ENCODE peak calls at places on chromosomes 5 and 9, in seven cellular contexts. D is NCI-H2171; P is effector CD8-positive, alpha-beta T cell; Y is HCT116; G is BJ; S is WERI-Rb-1; F is left lung. K is an unnamed sample.

GRCh38 chr9:135700525-135700924 is 1.2 kb upstream of the SOHLH1 start:
- DNase-seq in D (no peak), P (no peak), Y (no peak), G (no peak), S (no peak), F (no peak), K (no peak)

GRCh38 chr9:125504616-125505015 is 202.4 kb downstream of the MAPKAP1 start:
- DNase-seq in D (no peak), P (no peak), Y (no peak), G (no peak), S (no peak), F (no peak), K (no peak)

GRCh38 chr9:20865357-20865756 is 166.1 kb downstream of the HACD4 start:
- DNase-seq in D (no peak), P (no peak), Y (no peak), G (no peak), S (no peak), F (no peak), K (no peak)

GRCh38 chr9:37197158-37198033 is 77.0 kb downstream of the ZCCHC7 start:
- DNase-seq in D (peak), P (no peak), Y (no peak), G (no peak), S (peak), F (no peak), K (peak)

GRCh38 chr5:136016945-136017530 is 11.8 kb upstream of the TGFBI start:
- DNase-seq in D (peak), P (no peak), Y (peak), G (no peak), S (no peak), F (no peak), K (peak)

GRCh38 chr9:37963936-37964739 is 60.2 kb upstream of the SLC25A51 start:
- DNase-seq in D (no peak), P (no peak), Y (no peak), G (peak), S (no peak), F (peak), K (peak)

GRCh38 chr5:112616812-112617547 is 120.7 kb upstream of the APC start:
- DNase-seq in D (no peak), P (no peak), Y (no peak), G (no peak), S (no peak), F (no peak), K (no peak)

GRCh38 chr9:109975574-109976327 is 195.8 kb downstream of the PALM2AKAP2 start:
- DNase-seq in D (no peak), P (no peak), Y (no peak), G (no peak), S (no peak), F (no peak), K (no peak)

GRCh38 chr9:114869845-114870244 is 60.5 kb downstream of the TNFSF8 start:
- DNase-seq in D (no peak), P (no peak), Y (no peak), G (no peak), S (peak), F (no peak), K (no peak)

GRCh38 chr9:73050887-73051550 is 98.2 kb upstream of the ALDH1A1 start:
- DNase-seq in D (no peak), P (no peak), Y (peak), G (no peak), S (no peak), F (no peak), K (peak)

GRCh38 chr5:177362102-177362868 is 4.6 kb downstream of the RGS14 start:
- DNase-seq in D (no peak), P (peak), Y (no peak), G (no peak), S (no peak), F (peak), K (no peak)

GRCh38 chr9:30723656-30724055 is 1660.8 kb upstream of the ACO1 start:
- DNase-seq in D (no peak), P (no peak), Y (no peak), G (no peak), S (no peak), F (no peak), K (no peak)

GRCh38 chr9:117682955-117683710 is 21.1 kb upstream of the TLR4 start:
- DNase-seq in D (no peak), P (no peak), Y (no peak), G (no peak), S (no peak), F (no peak), K (peak)

GRCh38 chr9:109475526-109475925 is 22.6 kb downstream of the PTPN3 start:
- DNase-seq in D (no peak), P (no peak), Y (no peak), G (no peak), S (no peak), F (no peak), K (no peak)

GRCh38 chr9:133825555-133826198 is 87.5 kb upstream of the SARDH start:
- DNase-seq in D (no peak), P (no peak), Y (no peak), G (peak), S (no peak), F (peak), K (peak)

GRCh38 chr5:56815657-56816545 is 552 bp downstream of the MAP3K1 start:
- DNase-seq in D (no peak), P (peak), Y (no peak), G (no peak), S (peak), F (peak), K (no peak)

GRCh38 chr5:17113174-17113941 is 104.1 kb upstream of the BASP1 start:
- DNase-seq in D (no peak), P (no peak), Y (no peak), G (peak), S (no peak), F (no peak), K (peak)

GRCh38 chr9:20620658-20621552 is 1.4 kb downstream of the MLLT3 start:
- DNase-seq in D (no peak), P (peak), Y (no peak), G (no peak), S (no peak), F (peak), K (peak)

GRCh38 chr5:39199335-39199734 is 20.0 kb downstream of the FYB1 start:
- DNase-seq in D (no peak), P (no peak), Y (no peak), G (no peak), S (no peak), F (no peak), K (no peak)

GRCh38 chr5:142602720-142603245 is 83.1 kb downstream of the FGF1 start:
- DNase-seq in D (no peak), P (no peak), Y (peak), G (no peak), S (no peak), F (no peak), K (no peak)

GRCh38 chr9:98866435-98867108 is 59.1 kb downstream of the GALNT12 start:
- DNase-seq in D (no peak), P (no peak), Y (no peak), G (peak), S (no peak), F (no peak), K (no peak)

GRCh38 chr9:77534376-77535057 is 113.6 kb downstream of the GNA14 start:
- DNase-seq in D (no peak), P (no peak), Y (no peak), G (no peak), S (no peak), F (no peak), K (peak)

GRCh38 chr9:34457266-34458012 is 931 bp downstream of the FAM219A start:
- DNase-seq in D (no peak), P (no peak), Y (no peak), G (peak), S (peak), F (peak), K (peak)

GRCh38 chr9:87876708-87877107 is 6.0 kb upstream of the SPATA31E1 start:
- DNase-seq in D (no peak), P (no peak), Y (no peak), G (no peak), S (no peak), F (no peak), K (no peak)

GRCh38 chr9:137956039-137956438 is 78.5 kb downstream of the CACNA1B start:
- DNase-seq in D (no peak), P (no peak), Y (no peak), G (no peak), S (no peak), F (no peak), K (no peak)

GRCh38 chr5:97641081-97641480 is 458.0 kb upstream of the RIOK2 start:
- DNase-seq in D (no peak), P (no peak), Y (no peak), G (no peak), S (no peak), F (no peak), K (no peak)

GRCh38 chr5:10832987-10833386 is 72.0 kb upstream of the DAP start:
- DNase-seq in D (no peak), P (no peak), Y (no peak), G (no peak), S (no peak), F (no peak), K (no peak)

GRCh38 chr5:86879086-86879485 is 261.3 kb downstream of the COX7C start:
- DNase-seq in D (no peak), P (no peak), Y (no peak), G (no peak), S (no peak), F (no peak), K (no peak)

GRCh38 chr5:87383216-87383615 is 29.5 kb downstream of the CCNH start:
- DNase-seq in D (no peak), P (no peak), Y (no peak), G (peak), S (no peak), F (no peak), K (no peak)

GRCh38 chr9:125484632-125485282 is 222.3 kb downstream of the MAPKAP1 start:
- DNase-seq in D (no peak), P (no peak), Y (no peak), G (peak), S (no peak), F (no peak), K (no peak)

GRCh38 chr5:68122439-68122906 is 93.1 kb upstream of the PIK3R1 start:
- DNase-seq in D (no peak), P (no peak), Y (no peak), G (no peak), S (no peak), F (peak), K (no peak)

GRCh38 chr5:73544429-73545402 is 20.7 kb downstream of the ANKRA2 start:
- DNase-seq in D (no peak), P (no peak), Y (no peak), G (no peak), S (peak), F (no peak), K (peak)

GRCh38 chr9:15317836-15318235 is 10.8 kb upstream of the TTC39B start:
- DNase-seq in D (no peak), P (no peak), Y (no peak), G (no peak), S (no peak), F (no peak), K (peak)

GRCh38 chr5:54761213-54761701 is 224.1 kb downstream of the ESM1 start:
- DNase-seq in D (no peak), P (no peak), Y (no peak), G (peak), S (no peak), F (no peak), K (no peak)

GRCh38 chr9:4936823-4937222 is 48.2 kb upstream of the JAK2 start:
- DNase-seq in D (no peak), P (no peak), Y (no peak), G (no peak), S (no peak), F (no peak), K (no peak)

GRCh38 chr9:89593776-89594427 is 10.9 kb upstream of the GADD45G start:
- DNase-seq in D (no peak), P (peak), Y (no peak), G (no peak), S (peak), F (no peak), K (peak)